ENCODE peak calls at places on chromosomes 16 and 17, in four cellular contexts. One of them, this sample, is unnamed.

GRCh38 chr16:22670044-22670536 is 143.9 kb upstream of the HS3ST2 start:
- DNase-seq in H9: no peak
- DNase-seq in fibroblast of mammary gland: no peak
- DNase-seq in right atrium auricular region: peak; percentile 53
- DNase-seq in this sample: peak; percentile 83

GRCh38 chr17:80859004-80859941 is 132.4 kb upstream of the CHMP6 start:
- DNase-seq in right atrium auricular region: peak; percentile 66
- DNase-seq in fibroblast of mammary gland: peak; percentile 97
- DNase-seq in H9: peak; percentile 67
- DNase-seq in this sample: no peak

GRCh38 chr16:84341533-84342295 is 26.6 kb upstream of the ATP2C2 start:
- DNase-seq in H9: no peak
- DNase-seq in right atrium auricular region: no peak
- DNase-seq in fibroblast of mammary gland: no peak
- DNase-seq in this sample: no peak

GRCh38 chr17:9427460-9428315 is 147.9 kb downstream of the STX8 start:
- DNase-seq in right atrium auricular region: no peak
- DNase-seq in H9: no peak
- DNase-seq in fibroblast of mammary gland: no peak
- DNase-seq in this sample: no peak

GRCh38 chr17:77002103-77003045 is 134.2 kb downstream of the MGAT5B start:
- DNase-seq in H9: no peak
- DNase-seq in right atrium auricular region: no peak
- DNase-seq in fibroblast of mammary gland: peak; percentile 69
- DNase-seq in this sample: no peak

GRCh38 chr16:19167710-19168172 is 299 bp upstream of the SYT17 start:
- DNase-seq in H9: peak; percentile 83
- DNase-seq in right atrium auricular region: peak; percentile 60
- DNase-seq in fibroblast of mammary gland: peak; percentile 63
- DNase-seq in this sample: no peak

GRCh38 chr16:66538910-66539309 is 11.0 kb downstream of the TK2 start:
- DNase-seq in H9: no peak
- DNase-seq in right atrium auricular region: no peak
- DNase-seq in fibroblast of mammary gland: no peak
- DNase-seq in this sample: no peak

GRCh38 chr16:9092282-9092962 is 978 bp downstream of the HAPSTR1 start:
- DNase-seq in right atrium auricular region: no peak
- DNase-seq in H9: no peak
- DNase-seq in fibroblast of mammary gland: no peak
- DNase-seq in this sample: no peak

GRCh38 chr16:60110531-60110930 is 1376.4 kb upstream of the GOT2 start:
- DNase-seq in fibroblast of mammary gland: no peak
- DNase-seq in H9: no peak
- DNase-seq in right atrium auricular region: no peak
- DNase-seq in this sample: no peak

GRCh38 chr17:15247891-15248529 is 17.1 kb downstream of the PMP22 start:
- DNase-seq in fibroblast of mammary gland: peak; percentile 16
- DNase-seq in right atrium auricular region: peak; percentile 42
- DNase-seq in H9: peak; percentile 55
- DNase-seq in this sample: peak; percentile 34

GRCh38 chr16:16045311-16045710 is 95.9 kb downstream of the ABCC1 start:
- DNase-seq in fibroblast of mammary gland: peak; percentile 69
- DNase-seq in H9: no peak
- DNase-seq in right atrium auricular region: no peak
- DNase-seq in this sample: no peak

GRCh38 chr17:48181653-48182052 is 74.1 kb downstream of the SNX11 start:
- DNase-seq in right atrium auricular region: no peak
- DNase-seq in fibroblast of mammary gland: peak; percentile 20
- DNase-seq in H9: peak; percentile 70
- DNase-seq in this sample: no peak
- TF ChIP-seq CTCF in right atrium auricular region: no peak
- TF ChIP-seq CTCF in fibroblast of mammary gland: peak; percentile 31
- TF ChIP-seq CTCF in H9: peak; percentile 81
- TF ChIP-seq CTCF in this sample: peak; percentile 53

GRCh38 chr16:20806168-20807050 is at the start of the genes ERI2 and REXO5:
- DNase-seq in fibroblast of mammary gland: peak; percentile 94
- DNase-seq in H9: peak; percentile 95
- DNase-seq in right atrium auricular region: peak; percentile 93
- DNase-seq in this sample: peak; percentile 97
- TF ChIP-seq CTCF in fibroblast of mammary gland: peak; percentile 50
- TF ChIP-seq CTCF in H9: peak; percentile 50
- TF ChIP-seq CTCF in right atrium auricular region: no peak
- TF ChIP-seq CTCF in this sample: peak; percentile 58

DNA sequence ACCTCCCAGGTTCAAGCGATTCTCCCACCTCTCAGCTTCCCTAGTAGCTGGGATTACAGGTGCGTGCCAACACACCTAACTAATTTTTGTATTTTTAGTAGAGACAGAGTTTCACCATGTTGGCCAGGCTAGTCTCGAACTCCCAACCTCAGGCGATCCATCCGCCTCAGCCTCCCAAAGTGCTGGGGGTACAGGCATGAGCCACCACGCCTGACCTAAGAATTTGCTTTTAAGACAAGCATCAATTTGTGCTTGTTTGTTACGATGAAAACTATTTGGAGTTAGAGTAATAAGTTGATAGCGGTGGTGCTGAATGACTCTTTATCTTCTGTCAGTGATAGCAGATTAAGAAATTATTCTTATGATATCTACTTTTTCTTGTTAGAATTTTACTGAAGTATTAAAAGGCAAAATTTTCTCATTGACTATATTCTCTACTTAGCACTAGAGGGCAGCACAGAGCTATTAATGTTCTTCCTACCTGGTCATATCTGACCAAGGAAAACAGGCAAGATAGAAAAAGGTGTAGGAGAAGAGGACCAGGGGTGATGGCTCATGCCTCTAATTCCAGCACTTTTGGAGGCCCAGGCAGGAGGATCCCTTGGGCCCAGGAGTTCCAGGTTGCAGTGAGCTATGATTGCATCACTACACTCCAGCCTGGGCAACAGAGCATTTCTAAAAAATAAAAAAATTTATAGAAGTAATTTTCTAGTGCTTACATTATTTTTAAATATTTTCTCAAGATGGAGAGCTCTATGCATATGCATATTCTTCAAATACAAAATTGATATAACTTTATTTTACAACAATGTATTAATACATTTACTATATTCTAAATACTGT is 24.5 kb downstream of the STXBP4 start:
- DNase-seq in H9: no peak
- DNase-seq in fibroblast of mammary gland: peak; percentile 62
- DNase-seq in right atrium auricular region: no peak
- DNase-seq in this sample: no peak
- TF ChIP-seq CTCF in H9: peak; percentile 76
- TF ChIP-seq CTCF in fibroblast of mammary gland: peak; percentile 59
- TF ChIP-seq CTCF in right atrium auricular region: peak; percentile 54
- TF ChIP-seq CTCF in this sample: peak; percentile 74

DNA sequence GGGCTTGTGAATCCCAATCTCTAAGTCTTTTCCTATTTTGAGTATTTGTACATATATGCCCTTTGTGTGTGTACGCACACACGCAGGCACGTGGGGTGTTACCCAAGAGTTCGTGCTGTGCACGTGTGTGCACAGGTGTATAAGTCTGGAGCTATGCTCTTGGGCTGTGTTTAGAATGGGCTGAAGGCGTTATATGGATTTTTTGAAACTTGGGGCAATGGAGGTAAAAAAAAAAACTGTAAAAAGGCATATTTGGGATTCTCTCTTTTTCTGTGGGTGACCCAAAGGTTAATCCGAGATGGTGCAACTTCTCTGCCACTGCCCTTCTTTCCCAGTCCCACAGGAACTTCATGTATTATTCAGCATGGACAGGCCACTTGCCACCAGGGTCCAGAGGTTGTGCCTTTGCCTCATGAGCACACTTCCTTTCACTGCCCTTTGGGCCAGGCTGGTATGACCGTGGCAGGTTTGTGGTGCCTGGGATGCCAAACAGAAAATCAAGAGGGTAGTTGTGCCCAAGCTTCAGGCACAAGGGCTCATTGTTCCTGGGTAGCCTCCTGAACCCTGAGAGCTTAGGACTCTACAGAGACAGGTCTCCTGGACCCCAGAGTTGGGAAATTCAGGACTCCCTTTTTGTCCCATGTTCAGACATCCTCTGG is 1.6 kb downstream of the ABCC3 start:
- DNase-seq in right atrium auricular region: no peak
- DNase-seq in H9: no peak
- DNase-seq in fibroblast of mammary gland: no peak
- DNase-seq in this sample: no peak
- TF ChIP-seq CTCF in right atrium auricular region: no peak
- TF ChIP-seq CTCF in H9: no peak
- TF ChIP-seq CTCF in fibroblast of mammary gland: no peak
- TF ChIP-seq CTCF in this sample: no peak